ENCODE peak calls at places on chromosomes 5 and 9, in six cellular contexts. V is epithelial cell of esophagus, S is neural crest cell, O is H1, H is heart left ventricle, D is OCI-LY7. X is an unnamed sample.

GRCh38 chr5:130066644-130067043 is 162.4 kb downstream of the CHSY3 start:
- DNase-seq in V (no peak), H (peak; percentile 25), S (no peak), O (no peak), D (no peak), X (no peak)

GRCh38 chr5:102758576-102758975 is 3.5 kb downstream of the PAM start:
- DNase-seq in D (no peak), V (peak; percentile 24), O (no peak), S (no peak), H (no peak), X (no peak)

GRCh38 chr5:165903835-165904234 is 2387.6 kb upstream of the WWC1 start:
- DNase-seq in H (no peak), V (no peak), O (no peak), D (no peak), S (no peak), X (no peak)

GRCh38 chr5:148841519-148841918 is 15.1 kb downstream of the ADRB2 start:
- DNase-seq in V (no peak), S (no peak), H (no peak), D (no peak), O (no peak), X (no peak)

GRCh38 chr5:141850786-141851185 is 27.4 kb downstream of the PCDH1 start:
- DNase-seq in O (peak; percentile 66), S (no peak), H (no peak), D (no peak), V (no peak), X (no peak)

GRCh38 chr9:110217656-110218099 is 9.7 kb upstream of the C9orf152 start:
- DNase-seq in H (no peak), V (peak; percentile 34), S (no peak), D (peak; percentile 69), O (no peak), X (no peak)

GRCh38 chr5:177576169-177576568 is 15.8 kb upstream of the TMED9 start:
- DNase-seq in O (no peak), H (no peak), V (peak; percentile 65), S (no peak), D (no peak), X (no peak)

GRCh38 chr9:34989946-34990635 is 546 bp downstream of the DNAJB5 start:
- DNase-seq in O (peak; percentile 84), V (peak; percentile 58), S (peak; percentile 64), H (peak; percentile 81), D (peak; percentile 37), X (peak; percentile 67)

GRCh38 chr9:101716629-101717028 is 21.8 kb downstream of the GRIN3A start:
- DNase-seq in H (no peak), D (no peak), S (no peak), O (no peak), V (no peak), X (no peak)

GRCh38 chr5:137921931-137922330 is 32.7 kb downstream of the PKD2L2 start:
- DNase-seq in O (no peak), S (no peak), D (no peak), H (no peak), V (peak; percentile 12), X (no peak)

GRCh38 chr9:2116073-2116472 is 100.9 kb downstream of the SMARCA2 start:
- DNase-seq in O (peak; percentile 70), H (no peak), S (no peak), V (peak; percentile 30), D (peak; percentile 31), X (no peak)

GRCh38 chr9:125994066-125994943 is 247.1 kb downstream of the PBX3 start:
- DNase-seq in O (no peak), S (no peak), D (no peak), H (peak; percentile 16), V (no peak), X (peak; percentile 33)

GRCh38 chr5:136814621-136815378 is 449.5 kb upstream of the TRPC7 start:
- DNase-seq in V (no peak), S (no peak), O (no peak), D (no peak), H (no peak), X (no peak)

GRCh38 chr5:74765201-74765600 is 1.7 kb downstream of the GFM2 start:
- DNase-seq in V (peak; percentile 35), H (no peak), O (no peak), D (no peak), S (no peak), X (no peak)

GRCh38 chr5:9361835-9362234 is 184.0 kb downstream of the SEMA5A start:
- DNase-seq in D (peak; percentile 58), S (peak; percentile 51), O (peak; percentile 83), H (peak; percentile 32), V (peak; percentile 86), X (no peak)

GRCh38 chr5:170296935-170297588 is 515 bp downstream of the LCP2 start:
- DNase-seq in V (no peak), H (no peak), S (no peak), D (no peak), O (no peak), X (no peak)

GRCh38 chr9:31185831-31186230 is 1198.6 kb upstream of the ACO1 start:
- DNase-seq in D (no peak), O (no peak), V (peak; percentile 98), H (no peak), S (no peak), X (no peak)

GRCh38 chr5:119290161-119290569 is 65.7 kb upstream of the TNFAIP8 start:
- DNase-seq in D (peak; percentile 90), S (no peak), H (no peak), O (no peak), V (no peak), X (peak; percentile 55)

DNA sequence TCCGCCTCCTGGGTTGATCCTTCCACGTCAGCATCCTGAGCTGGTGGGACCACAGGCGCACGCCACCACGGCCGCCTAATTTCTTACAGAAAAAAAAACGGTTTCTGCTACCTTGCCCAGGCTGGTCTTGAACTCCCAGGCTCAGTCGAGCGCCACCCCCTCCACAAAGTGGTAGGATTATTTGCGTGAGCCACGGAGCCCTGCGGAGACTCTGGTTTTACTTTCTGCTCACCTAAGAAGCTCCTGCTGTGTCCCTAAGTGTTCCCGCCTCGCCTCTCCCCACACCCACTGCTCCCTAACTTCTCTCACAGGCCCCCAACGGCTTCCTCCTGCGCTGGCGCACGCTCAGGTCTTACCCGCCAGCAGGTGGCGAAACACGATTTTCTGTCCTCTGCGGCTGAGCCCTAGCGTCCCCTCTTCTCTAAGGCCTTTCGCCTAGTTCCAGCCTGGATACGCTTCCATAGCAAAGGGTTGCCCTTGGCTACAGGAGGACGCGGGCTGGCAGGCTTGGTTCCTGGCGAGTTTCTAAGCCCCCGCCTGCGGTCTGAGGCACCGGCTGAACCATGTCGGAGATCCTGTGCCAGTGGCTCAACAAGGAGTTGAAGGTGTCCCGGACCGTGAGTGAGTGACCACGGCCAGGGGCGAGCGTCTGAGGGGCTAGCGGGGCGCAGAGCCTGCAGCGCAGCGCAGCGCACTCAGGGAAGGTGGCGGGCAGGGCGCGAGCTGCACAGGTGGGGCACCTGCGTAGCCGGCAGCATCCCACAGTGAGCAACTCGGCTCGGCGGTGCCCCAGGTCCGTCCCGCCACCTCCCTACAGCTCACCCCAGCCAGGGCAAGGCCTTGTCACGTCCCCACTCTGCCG is at the start of gene SPEF2:
- DNase-seq in V (peak; percentile 91), O (peak; percentile 81), S (peak; percentile 82), D (no peak), H (peak; percentile 83), X (peak; percentile 75)
- TF ChIP-seq CTCF in V (peak; percentile 82), O (peak; percentile 88), S (peak; percentile 94), D (peak; percentile 38), H (peak; percentile 60), X (peak; percentile 81)

GRCh38 chr9:79572032-79572890 is 496 bp downstream of the TLE4 start:
- DNase-seq in O (peak; percentile 68), H (peak; percentile 56), S (peak; percentile 48), D (peak; percentile 59), V (peak; percentile 50), X (no peak)
- TF ChIP-seq CTCF in O (no peak), H (no peak), S (no peak), D (no peak), V (no peak), X (no peak)

GRCh38 chr5:145479271-145479670 is 355.9 kb downstream of the PRELID2 start:
- DNase-seq in H (no peak), D (no peak), S (no peak), O (no peak), V (peak; percentile 59), X (no peak)
- TF ChIP-seq CTCF in H (no peak), D (no peak), S (no peak), O (no peak), V (no peak), X (no peak)

DNA sequence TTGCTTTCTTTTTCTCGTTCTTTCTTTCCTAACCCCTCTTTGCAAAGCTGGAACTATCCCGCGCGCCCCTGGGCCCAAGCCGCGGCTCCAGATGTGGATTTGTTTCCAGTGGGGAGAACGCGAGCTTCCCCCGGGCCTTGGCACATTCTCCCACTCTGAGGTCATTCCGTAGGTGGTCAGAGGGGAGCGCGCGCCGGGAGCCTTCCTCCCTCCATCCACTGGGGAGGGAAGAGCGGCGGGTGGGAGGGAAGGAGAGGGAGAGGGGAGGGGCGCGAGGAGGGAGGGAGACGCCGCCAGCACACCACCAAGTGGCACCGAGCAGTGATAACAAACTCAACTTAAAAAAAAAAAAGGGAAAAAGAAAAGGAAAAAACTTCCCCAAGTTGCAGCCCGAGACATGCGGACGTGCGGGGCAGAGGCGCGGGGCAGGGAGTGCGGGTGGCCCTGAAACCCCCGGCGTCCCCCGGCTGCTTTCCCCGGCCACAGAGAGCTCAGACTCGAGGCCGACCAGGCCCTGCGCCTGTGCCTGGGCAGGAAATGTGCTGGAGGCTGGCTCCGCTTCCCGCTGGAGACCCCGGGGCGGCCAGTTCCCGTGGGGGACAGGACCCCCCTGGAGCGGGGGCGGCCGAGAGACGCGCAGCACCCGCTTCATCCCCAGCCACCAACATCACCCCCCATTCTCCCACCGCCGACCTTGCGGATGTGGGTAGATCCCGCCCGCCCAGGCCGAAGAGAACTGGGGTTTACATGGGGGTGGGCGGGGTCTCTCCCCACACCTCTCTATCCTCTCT is 3.1 kb downstream of the IER5L start:
- DNase-seq in S (peak; percentile 48), D (peak; percentile 51), V (peak; percentile 72), O (peak; percentile 77), H (peak; percentile 90), X (no peak)
- TF ChIP-seq CTCF in S (peak; percentile 34), D (no peak), V (peak; percentile 2), O (peak; percentile 9), H (peak; percentile 24), X (no peak)

GRCh38 chr5:50978903-50979302 is 312.5 kb downstream of the PARP8 start:
- DNase-seq in H (no peak), O (no peak), V (no peak), S (no peak), D (no peak), X (no peak)
- TF ChIP-seq CTCF in H (no peak), O (no peak), V (no peak), S (no peak), D (no peak), X (no peak)

GRCh38 chr5:111278824-111279504 is 54.8 kb downstream of the CAMK4 start:
- DNase-seq in H (peak; percentile 28), S (peak; percentile 66), O (peak; percentile 94), D (peak; percentile 59), V (peak; percentile 73), X (no peak)
- TF ChIP-seq CTCF in H (peak; percentile 62), S (peak; percentile 83), O (peak; percentile 93), D (peak; percentile 93), V (peak; percentile 93), X (peak; percentile 53)

GRCh38 chr9:131668439-131669233 is 71.2 kb downstream of the RAPGEF1 start:
- DNase-seq in H (peak; percentile 47), O (no peak), V (no peak), S (no peak), D (peak; percentile 61), X (peak; percentile 76)
- TF ChIP-seq CTCF in H (no peak), O (no peak), V (no peak), S (no peak), D (peak; percentile 40), X (no peak)